ENCODE peak calls at places on chromosome 21, in eight cellular contexts. K, G, Y, U, T, X, N and O are unnamed samples.

GRCh38 chr21:36743446-36743845 is 44.5 kb downstream of the SIM2 start:
- DNase-seq in K (no peak), G (no peak), Y (no peak), U (no peak), T (no peak), X (no peak), N (no peak), O (no peak)

GRCh38 chr21:22965455-22966125 is 1967.4 kb downstream of the NCAM2 start:
- DNase-seq in K (no peak), G (no peak), Y (no peak), U (no peak), T (no peak), X (no peak), N (no peak), O (no peak)

GRCh38 chr21:21226472-21226871 is 228.3 kb downstream of the NCAM2 start:
- DNase-seq in K (no peak), G (no peak), Y (no peak), U (no peak), T (no peak), X (no peak), N (no peak), O (no peak)

GRCh38 chr21:31258073-31258472 is 86.0 kb downstream of the TIAM1 start:
- DNase-seq in K (no peak), G (no peak), Y (no peak), U (no peak), T (no peak), X (no peak), N (no peak), O (no peak)

GRCh38 chr21:29521872-29522271 is 223.2 kb downstream of the BACH1 start:
- DNase-seq in K (no peak), G (no peak), Y (no peak), U (no peak), T (no peak), X (no peak), N (no peak), O (no peak)

GRCh38 chr21:23524685-23525084 is 2082.6 kb downstream of the MRPL39 start:
- DNase-seq in K (no peak), G (no peak), Y (no peak), U (no peak), T (no peak), X (no peak), N (no peak), O (no peak)

GRCh38 chr21:43340491-43341348 is 86.2 kb downstream of the SIK1 start:
- DNase-seq in K (no peak), G (no peak), Y (no peak), U (peak; percentile 90), T (peak; percentile 45), X (no peak), N (peak; percentile 78), O (no peak)

GRCh38 chr21:44083631-44084291 is 23.4 kb upstream of the PWP2 start:
- DNase-seq in K (no peak), G (peak; percentile 76), Y (no peak), U (no peak), T (no peak), X (no peak), N (no peak), O (no peak)

GRCh38 chr21:31184462-31184861 is 146.2 kb upstream of the KRTAP19-8 start:
- DNase-seq in K (no peak), G (peak; percentile 45), Y (no peak), U (no peak), T (no peak), X (no peak), N (no peak), O (no peak)

GRCh38 chr21:40516336-40516735 is 330.6 kb downstream of the DSCAM start:
- DNase-seq in K (no peak), G (no peak), Y (no peak), U (no peak), T (no peak), X (no peak), N (no peak), O (no peak)

DNA sequence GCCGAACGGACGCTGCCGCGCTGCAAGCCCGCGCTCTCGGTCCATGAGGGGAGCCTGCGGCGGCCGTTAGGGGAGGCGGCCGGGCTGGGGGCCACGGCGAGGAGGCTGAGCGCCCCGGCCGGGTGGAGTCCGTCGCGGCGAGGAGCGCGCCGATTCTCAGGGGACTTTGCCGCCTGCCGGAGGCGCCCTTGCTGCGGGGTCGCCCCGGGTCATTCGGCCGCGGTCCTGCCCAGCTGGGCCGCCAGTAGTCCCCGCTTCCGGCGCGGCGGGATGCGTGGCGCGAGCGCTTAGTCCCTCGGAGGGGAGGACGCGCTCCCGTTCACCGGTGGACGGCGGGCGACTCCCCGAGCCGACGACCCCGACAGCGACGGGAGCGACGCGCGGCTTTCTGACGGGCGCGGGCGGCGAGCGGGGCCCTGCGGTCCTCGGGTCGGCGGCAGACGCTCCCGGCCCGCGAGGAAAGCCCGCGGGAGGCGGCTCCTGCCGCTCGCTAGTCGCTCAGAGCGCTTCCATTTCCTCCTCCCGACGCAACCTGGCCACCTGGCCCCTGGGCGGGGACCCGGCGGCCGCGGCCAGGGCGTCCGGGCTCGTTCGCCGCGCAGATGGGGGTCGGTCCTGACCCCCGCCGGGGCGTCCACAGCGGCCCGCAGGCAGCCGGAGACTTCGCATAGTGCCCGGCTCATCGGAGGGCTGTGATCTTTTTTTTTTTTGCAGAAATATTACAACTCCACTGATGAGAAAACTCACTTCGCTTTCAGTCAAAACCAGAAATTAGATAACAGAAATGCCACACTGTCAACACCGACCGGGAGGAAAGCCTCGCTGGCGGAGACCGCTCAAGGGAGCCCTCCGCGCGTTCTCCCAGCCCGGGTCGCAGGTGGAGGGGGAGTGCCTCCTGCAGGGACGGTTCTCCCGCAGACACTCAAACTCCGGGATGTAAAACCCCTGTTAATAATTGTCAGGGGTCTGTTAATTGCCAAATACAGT is 640 bp upstream of the ZBTB21 start:
- DNase-seq in K (no peak), G (peak; percentile 38), Y (peak; percentile 57), U (no peak), T (no peak), X (no peak), N (no peak), O (no peak)
- TF ChIP-seq CTCF in K (no peak), G (no peak), Y (no peak), U (no peak), T (no peak), X (peak; percentile 17), N (peak; percentile 45), O (no peak)

GRCh38 chr21:38806153-38806941 is 618 bp downstream of the ETS2 start:
- DNase-seq in K (no peak), G (peak; percentile 40), Y (peak; percentile 26), U (no peak), T (no peak), X (peak; percentile 40), N (no peak), O (peak; percentile 56)
- TF ChIP-seq CTCF in K (no peak), G (no peak), Y (peak; percentile 18), U (no peak), T (no peak), X (peak; percentile 51), N (peak; percentile 52), O (peak; percentile 22)

GRCh38 chr21:26843912-26844257 is 1.3 kb downstream of the ADAMTS1 start:
- DNase-seq in K (no peak), G (no peak), Y (no peak), U (peak; percentile 67), T (no peak), X (no peak), N (peak; percentile 76), O (no peak)

GRCh38 chr21:26846036-26846931 is 1.1 kb upstream of the ADAMTS1 start:
- DNase-seq in K (no peak), G (no peak), Y (no peak), U (peak; percentile 71), T (no peak), X (peak; percentile 61), N (peak; percentile 76), O (peak; percentile 75)

GRCh38 chr21:26845750-26846035 is 484 bp upstream of the ADAMTS1 start:
- DNase-seq in K (no peak), G (no peak), Y (no peak), U (no peak), T (no peak), X (no peak), N (no peak), O (no peak)

GRCh38 chr21:26844258-26845065 is 747 bp downstream of the ADAMTS1 start:
- DNase-seq in K (no peak), G (no peak), Y (no peak), U (peak; percentile 54), T (no peak), X (peak; percentile 40), N (peak; percentile 52), O (peak; percentile 47)

DNA sequence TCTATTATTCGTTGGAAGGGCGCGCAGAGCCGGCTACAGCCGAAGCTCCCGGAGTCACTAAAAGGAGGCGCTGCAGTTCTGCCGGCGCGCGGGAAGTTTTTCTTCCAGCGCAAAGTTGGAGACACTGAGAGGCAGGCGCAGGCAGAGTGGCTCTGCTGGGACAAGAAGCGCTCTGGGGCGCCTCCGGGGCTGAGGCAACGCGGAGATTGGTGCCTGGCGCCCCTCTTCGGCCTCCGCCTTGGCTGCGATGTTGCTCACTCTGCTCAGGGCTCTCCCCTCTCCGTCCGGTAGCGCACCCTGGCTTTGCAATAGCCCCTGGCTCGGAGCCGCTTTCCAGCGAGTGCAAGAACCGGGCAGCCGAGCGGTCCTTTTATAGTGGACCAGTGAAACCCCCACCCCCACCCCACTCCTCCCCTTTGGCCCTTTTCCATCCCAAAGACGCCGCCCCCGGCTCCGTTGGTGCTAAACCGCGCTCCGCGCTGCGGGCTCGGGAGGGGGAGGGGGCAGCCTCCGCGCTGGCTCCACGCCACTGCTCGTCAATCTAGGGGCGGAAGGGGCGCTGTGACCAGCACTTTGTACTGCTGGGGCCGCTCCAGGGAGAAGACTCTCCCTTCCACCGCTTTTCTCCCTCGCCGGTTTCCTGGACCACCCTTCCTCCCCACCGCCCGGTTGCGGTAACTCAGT is at the start of gene ADAMTS1:
- DNase-seq in K (no peak), G (no peak), Y (no peak), U (peak; percentile 91), T (peak; percentile 80), X (peak; percentile 94), N (peak; percentile 94), O (peak; percentile 92)
- TF ChIP-seq CTCF in K (no peak), G (no peak), Y (no peak), U (no peak), T (peak; percentile 18), X (peak; percentile 1), N (peak; percentile 20), O (no peak)

GRCh38 chr21:32869459-32869858 is 97.9 kb upstream of the PAXBP1 start:
- DNase-seq in K (no peak), G (no peak), Y (no peak), U (no peak), T (no peak), X (no peak), N (no peak), O (no peak)

GRCh38 chr21:32867587-32867986 is 96.0 kb upstream of the PAXBP1 start:
- DNase-seq in K (no peak), G (no peak), Y (no peak), U (no peak), T (no peak), X (no peak), N (no peak), O (no peak)

DNA sequence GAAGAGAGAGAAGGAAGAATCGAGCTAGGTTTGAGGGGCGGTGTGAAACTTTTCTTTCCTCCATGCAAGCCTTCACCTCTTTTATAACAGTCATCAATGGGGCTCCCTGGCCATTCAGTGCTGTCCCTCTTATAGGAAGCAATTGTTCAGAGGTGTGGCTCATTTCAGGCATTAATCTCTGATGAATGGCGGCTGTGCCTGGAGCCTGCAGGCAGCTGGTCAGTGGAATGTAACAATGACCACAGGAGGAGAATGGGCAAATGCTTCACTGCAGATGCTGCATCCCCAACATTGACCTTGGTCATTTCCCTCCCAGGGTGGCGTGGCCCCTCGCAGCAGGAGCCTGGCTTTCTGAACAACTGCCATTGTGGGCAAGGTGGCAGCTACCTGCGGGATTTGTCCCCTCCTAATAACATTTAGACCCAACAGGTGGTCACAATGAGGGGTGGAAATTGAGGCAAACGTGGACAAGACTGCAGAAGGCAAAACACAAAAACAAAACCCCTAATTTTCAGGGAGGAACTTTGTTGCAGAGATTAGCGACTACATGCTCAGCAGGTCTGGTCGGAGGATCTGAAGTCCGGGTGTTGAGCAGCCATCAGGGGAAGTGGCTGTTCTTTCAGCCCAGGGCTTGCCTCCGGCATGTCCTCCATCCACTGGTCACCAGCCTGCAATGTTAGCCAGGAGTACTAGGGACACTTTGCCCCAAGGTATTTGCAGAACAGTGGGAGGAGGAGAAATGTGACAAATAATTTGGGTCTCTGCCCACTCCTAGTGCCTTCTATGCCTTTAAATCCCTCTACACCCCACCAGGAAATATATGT is 97.3 kb upstream of the PAXBP1 start:
- DNase-seq in K (no peak), G (no peak), Y (no peak), U (no peak), T (no peak), X (no peak), N (no peak), O (no peak)
- TF ChIP-seq CTCF in K (no peak), G (no peak), Y (no peak), U (no peak), T (no peak), X (no peak), N (no peak), O (no peak)